ENCODE peak calls at places on chromosomes 7 and 10, in five cellular contexts. O is tibial nerve, W is AG04449, V is fibroblast of the aortic adventitia, B is PC-3. X is an unnamed sample.

GRCh38 chr10:24561453-24561852 is 162.2 kb downstream of the ARHGAP21 start:
- DNase-seq in O (no peak), B (peak), W (no peak), V (no peak), X (no peak)

GRCh38 chr10:120511165-120511564 is 54.1 kb downstream of the PLPP4 start:
- DNase-seq in W (no peak), V (peak), O (no peak), B (peak), X (no peak)

GRCh38 chr7:41882745-41883527 is 180.0 kb upstream of the INHBA start:
- DNase-seq in W (no peak), B (no peak), O (no peak), V (no peak), X (no peak)

GRCh38 chr10:95496246-95496911 is 64.8 kb downstream of the SORBS1 start:
- DNase-seq in B (no peak), W (no peak), O (no peak), V (no peak), X (no peak)

GRCh38 chr7:96327429-96327828 is 5.5 kb upstream of the SLC25A13 start:
- DNase-seq in W (no peak), O (no peak), B (peak), V (no peak), X (no peak)

GRCh38 chr10:72426982-72427381 is 72.3 kb upstream of the DNAJB12 start:
- DNase-seq in B (no peak), V (no peak), W (no peak), O (no peak), X (no peak)

GRCh38 chr7:145691377-145691914 is 425.2 kb upstream of the CNTNAP2 start:
- DNase-seq in B (no peak), W (no peak), V (no peak), O (no peak), X (no peak)

GRCh38 chr10:78251041-78251434 is 217.4 kb downstream of the RPS24 start:
- DNase-seq in V (no peak), W (no peak), B (no peak), O (no peak), X (no peak)

GRCh38 chr10:125811251-125811650 is 11.8 kb downstream of the UROS start:
- DNase-seq in W (peak), O (no peak), V (no peak), B (no peak), X (no peak)

GRCh38 chr10:49512121-49512809 is 26.7 kb downstream of the ERCC6 start:
- DNase-seq in V (peak), O (no peak), B (peak), W (no peak), X (no peak)
- TF ChIP-seq CTCF in V (peak), O (peak), B (peak), W (peak), X (peak)

GRCh38 chr7:151056286-151057037 is 1.2 kb downstream of the CDK5 start:
- DNase-seq in O (no peak), B (peak), V (no peak), W (no peak), X (no peak)
- TF ChIP-seq CTCF in O (no peak), B (no peak), V (no peak), W (no peak), X (no peak)

GRCh38 chr7:98622926-98623325 is 5.8 kb downstream of the NPTX2 start:
- DNase-seq in O (no peak), V (no peak), B (no peak), W (no peak), X (no peak)
- TF ChIP-seq CTCF in O (no peak), V (no peak), B (no peak), W (no peak), X (no peak)

GRCh38 chr7:129263168-129263567 is 38.3 kb downstream of the AHCYL2 start:
- DNase-seq in W (no peak), O (no peak), V (no peak), B (no peak), X (no peak)
- TF ChIP-seq CTCF in W (no peak), O (no peak), V (no peak), B (no peak), X (no peak)

GRCh38 chr7:121605297-121605640 is 209.2 kb upstream of the FAM3C start:
- DNase-seq in V (peak), W (no peak), B (peak), O (no peak), X (no peak)
- TF ChIP-seq CTCF in V (peak), W (no peak), B (peak), O (no peak), X (peak)

GRCh38 chr10:71270301-71270777 is 48.7 kb upstream of the SLC29A3 start:
- DNase-seq in B (peak), O (peak), V (peak), W (no peak), X (no peak)
- TF ChIP-seq CTCF in B (peak), O (peak), V (peak), W (peak), X (peak)

DNA sequence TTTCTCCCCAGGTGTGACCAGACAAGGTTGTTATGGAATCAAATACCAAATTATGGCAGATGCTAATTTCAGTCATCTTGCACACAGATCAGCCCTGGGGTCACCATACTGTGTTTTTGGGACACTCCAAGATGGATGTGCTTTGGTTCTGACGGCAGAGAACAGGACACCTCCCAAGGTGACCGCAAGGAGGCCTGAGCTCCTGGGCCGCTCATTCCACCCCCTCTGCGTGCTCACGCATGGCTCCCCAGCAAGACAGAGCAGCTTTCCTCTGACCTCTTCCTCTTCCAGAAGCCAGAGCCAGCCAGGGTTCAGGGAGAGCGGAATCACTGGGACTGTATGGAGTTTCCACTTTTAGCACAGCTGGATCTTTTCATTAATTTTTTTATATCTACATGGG is 402.8 kb downstream of the DNAJB6 start:
- DNase-seq in B (no peak), V (no peak), O (no peak), W (no peak), X (no peak)
- TF ChIP-seq CTCF in B (no peak), V (no peak), O (no peak), W (no peak), X (no peak)

GRCh38 chr7:100003711-100004661 is 11.4 kb upstream of the ZKSCAN1 start:
- DNase-seq in W (no peak), B (no peak), O (no peak), V (no peak), X (no peak)
- TF ChIP-seq CTCF in W (no peak), B (no peak), O (no peak), V (no peak), X (no peak)

GRCh38 chr10:110225441-110225755 is 18.0 kb downstream of the MXI1 start:
- DNase-seq in B (no peak), W (no peak), O (no peak), V (no peak), X (no peak)
- TF ChIP-seq CTCF in B (no peak), W (no peak), O (no peak), V (peak), X (no peak)

DNA sequence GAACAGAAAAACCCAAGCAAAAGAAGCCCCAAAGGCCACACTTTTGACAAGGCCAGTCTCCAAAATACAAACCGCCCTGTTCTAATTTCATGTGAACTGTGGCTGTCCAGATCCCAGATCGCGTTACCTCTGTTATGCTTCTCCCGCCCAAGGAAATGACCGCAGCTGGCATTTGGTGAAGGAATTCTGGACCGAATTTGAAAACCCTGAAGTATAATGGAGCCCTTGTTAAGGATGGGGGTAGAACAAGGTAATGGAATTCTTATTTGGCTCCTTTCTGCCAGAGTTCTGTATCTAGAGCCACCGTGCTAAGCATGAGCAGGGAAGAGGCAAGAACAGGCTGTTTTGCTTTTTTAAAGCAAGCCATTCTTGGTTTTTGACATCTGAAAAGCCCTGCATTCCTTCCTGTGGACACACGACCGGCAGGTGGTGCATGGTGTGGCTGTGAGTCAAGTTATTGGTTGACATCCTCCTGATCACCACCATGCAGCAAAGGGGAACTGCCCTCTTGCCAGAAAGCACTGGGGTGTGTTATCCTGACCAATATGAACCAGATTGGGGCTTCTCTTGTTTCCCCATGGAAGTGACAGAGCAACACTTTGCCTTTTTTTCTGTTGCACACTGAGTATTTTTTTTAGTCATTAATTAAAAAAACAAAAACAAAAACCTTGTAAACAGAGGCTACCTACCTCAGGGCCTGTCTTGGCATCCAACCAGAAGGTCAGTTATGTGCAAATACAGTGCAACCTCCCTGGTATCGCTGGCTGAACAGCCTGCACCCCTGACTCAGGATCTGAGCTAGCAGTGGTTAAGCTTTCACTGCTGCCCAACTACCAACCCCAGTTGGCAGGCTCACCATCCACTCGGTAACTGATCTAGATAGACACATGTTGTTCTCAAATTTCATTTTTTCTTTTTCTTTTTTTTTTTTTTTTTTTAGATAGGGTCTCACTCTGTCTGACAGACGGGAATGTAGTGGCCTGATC is 14.2 kb downstream of the UCMA start:
- DNase-seq in W (no peak), V (peak), B (peak), O (no peak), X (no peak)
- TF ChIP-seq CTCF in W (peak), V (no peak), B (peak), O (no peak), X (peak)